ENCODE peak calls at places on chromosomes 11 and 22, in ten cellular contexts. W is IMR-90; J is CD4-positive, CD25-positive, alpha-beta regulatory T cell; V is heart right ventricle; P is thoracic aorta; M is left lung; U is colonic mucosa; B is heart left ventricle; R is neural progenitor cell; D is uterus. H is an unnamed sample. For H3K4me1 and H3K27me3, the result is how much of the 10 kb centered on the place peaks cover.

GRCh38 chr11:35272391-35272821 is 133.4 kb downstream of the CD44 start:
- DNase-seq in P (no peak), V (no peak), W (no peak), M (no peak), B (no peak), R (no peak), D (no peak), J (peak), U (no peak), H (no peak)

GRCh38 chr22:49865156-49865555 is 11.5 kb downstream of the ZBED4 start:
- DNase-seq in P (no peak), D (no peak), U (no peak), R (no peak), M (no peak), J (no peak), V (no peak), B (no peak), W (no peak), H (no peak)

GRCh38 chr22:26235792-26236191 is 66.5 kb downstream of the SEZ6L start:
- DNase-seq in P (no peak), U (no peak), R (no peak), V (no peak), J (no peak), W (no peak), D (no peak), B (no peak), M (no peak), H (no peak)

GRCh38 chr11:41222236-41222635 is 237.2 kb downstream of the LRRC4C start:
- DNase-seq in J (no peak), R (no peak), W (no peak), U (no peak), D (no peak), P (no peak), V (no peak), M (no peak), B (no peak), H (no peak)

GRCh38 chr11:99960536-99960935 is 726.6 kb upstream of the ARHGAP42 start:
- DNase-seq in B (no peak), R (no peak), D (no peak), V (no peak), W (no peak), P (no peak), U (no peak), M (no peak), J (no peak), H (no peak)

GRCh38 chr11:43947003-43947500 is 4.6 kb downstream of the C11orf96 start:
- DNase-seq in B (no peak), U (no peak), M (no peak), W (peak), V (peak), J (no peak), P (no peak), R (peak), D (peak), H (no peak)

GRCh38 chr11:118443590-118444218 is 7.4 kb downstream of the KMT2A start:
- DNase-seq in W (no peak), V (no peak), J (no peak), B (no peak), U (no peak), M (no peak), R (no peak), D (no peak), P (no peak), H (no peak)

GRCh38 chr11:26187639-26188038 is 144.3 kb upstream of the ANO3 start:
- DNase-seq in P (no peak), D (no peak), B (no peak), M (no peak), V (no peak), U (no peak), J (no peak), W (peak), R (no peak), H (no peak)

GRCh38 chr22:46830001-46830715 is 67.7 kb downstream of the TBC1D22A start:
- DNase-seq in M (no peak), D (no peak), P (no peak), W (peak), V (peak), B (peak), J (no peak), U (no peak), R (no peak), H (peak)

GRCh38 chr11:3972431-3972830 is 117.0 kb downstream of the STIM1 start:
- DNase-seq in B (no peak), V (no peak), J (no peak), W (no peak), M (no peak), P (no peak), U (no peak), R (no peak), D (no peak), H (no peak)

GRCh38 chr11:131372243-131372930 is 2.0 kb downstream of the NTM start:
- DNase-seq in B (no peak), R (no peak), W (no peak), M (no peak), D (no peak), P (no peak), V (no peak), J (no peak), U (no peak), H (no peak)

GRCh38 chr11:62612366-62613274 is at the start of the genes EML3 and ROM1:
- DNase-seq in W (peak), B (peak), R (peak), M (peak), J (peak), V (peak), U (peak), D (peak), P (peak), H (peak)

GRCh38 chr11:126405906-126406305 is 50.4 kb downstream of the ST3GAL4 start:
- DNase-seq in M (no peak), B (no peak), W (no peak), R (no peak), J (no peak), P (no peak), U (peak), V (no peak), D (no peak), H (no peak)

GRCh38 chr11:61725632-61726280 is 26.7 kb upstream of the MYRF start:
- DNase-seq in R (no peak), V (no peak), D (no peak), B (no peak), M (no peak), J (no peak), P (no peak), U (no peak), W (peak), H (no peak)

GRCh38 chr11:24932110-24933000 is 435.5 kb downstream of the LUZP2 start:
- DNase-seq in R (no peak), B (no peak), U (peak), P (no peak), J (no peak), D (no peak), M (no peak), W (no peak), V (no peak), H (no peak)

GRCh38 chr11:45816614-45817013 is 11.7 kb downstream of the SLC35C1 start:
- DNase-seq in M (no peak), B (no peak), P (no peak), J (no peak), U (no peak), D (no peak), W (no peak), V (no peak), R (peak), H (peak)

GRCh38 chr11:23023319-23023718 is 163.0 kb upstream of the CCDC179 start:
- DNase-seq in R (no peak), J (no peak), V (no peak), B (no peak), D (no peak), U (no peak), P (no peak), W (peak), M (no peak), H (no peak)

GRCh38 chr22:29469755-29470154 is 10.3 kb upstream of the NEFH start:
- DNase-seq in B (no peak), W (no peak), U (no peak), V (no peak), P (no peak), M (peak), J (no peak), D (no peak), R (peak), H (no peak)

GRCh38 chr11:69636870-69637600 is 3.9 kb upstream of the CCND1 start:
- DNase-seq in U (peak), M (no peak), J (no peak), D (no peak), B (no peak), V (no peak), W (no peak), R (no peak), P (no peak), H (no peak)

GRCh38 chr11:18225906-18226305 is 10.7 kb downstream of the SAA4 start:
- DNase-seq in D (no peak), B (no peak), P (no peak), V (no peak), R (no peak), M (no peak), J (no peak), W (no peak), U (no peak), H (no peak)

GRCh38 chr11:114395776-114396175 is 4.5 kb downstream of the C11orf71 start:
- DNase-seq in D (no peak), V (no peak), B (no peak), W (no peak), M (no peak), P (no peak), U (peak), J (no peak), R (peak), H (no peak)

GRCh38 chr22:27358096-27358870 is 443.3 kb downstream of the MN1 start:
- DNase-seq in R (peak), J (no peak), V (no peak), D (no peak), W (no peak), M (no peak), B (no peak), P (no peak), U (no peak), H (no peak)

GRCh38 chr11:35064114-35064800 is 74.7 kb upstream of the CD44 start:
- DNase-seq in V (no peak), P (no peak), W (peak), M (no peak), R (no peak), U (no peak), B (no peak), D (no peak), J (no peak), H (no peak)

GRCh38 chr22:30920407-30920806 is 48.2 kb downstream of the MORC2 start:
- DNase-seq in W (peak), P (peak), B (peak), V (peak), J (peak), D (peak), R (peak), U (peak), M (peak), H (peak)

GRCh38 chr11:87137711-87138110 is 100.0 kb downstream of the TMEM135 start:
- DNase-seq in R (no peak), W (peak), M (no peak), D (no peak), B (no peak), V (no peak), U (no peak), P (no peak), J (no peak), H (no peak)

GRCh38 chr11:128929991-128930390 is 12.7 kb downstream of the TP53AIP1 start:
- DNase-seq in B (no peak), V (no peak), J (no peak), D (no peak), U (no peak), W (peak), P (no peak), R (no peak), M (no peak), H (no peak)

GRCh38 chr11:76314741-76315090 is 66.2 kb downstream of the THAP12 start:
- DNase-seq in P (no peak), J (no peak), B (no peak), V (no peak), W (peak), U (no peak), R (no peak), M (no peak), D (no peak), H (no peak)

GRCh38 chr22:41367680-41368542 is 13.8 kb upstream of the TEF start:
- DNase-seq in P (no peak), V (peak), U (peak), B (peak), R (peak), D (peak), J (no peak), W (peak), M (peak), H (no peak)

GRCh38 chr11:34278708-34279297 is 79.0 kb downstream of the ABTB2 start:
- DNase-seq in D (no peak), U (no peak), P (no peak), B (no peak), R (no peak), W (no peak), V (no peak), M (no peak), J (no peak), H (no peak)

GRCh38 chr11:13965337-13965736 is 2.8 kb downstream of the SPON1 start:
- DNase-seq in V (no peak), P (no peak), R (peak), M (no peak), W (no peak), B (no peak), J (no peak), D (no peak), U (peak), H (no peak)

GRCh38 chr11:73951797-73952196 is 971 bp downstream of the DNAJB13 start:
- DNase-seq in U (no peak), D (no peak), M (no peak), V (no peak), P (no peak), R (no peak), W (peak), B (no peak), J (no peak), H (no peak)

GRCh38 chr11:9927670-9928069 is 263.8 kb downstream of the SWAP70 start:
- DNase-seq in M (no peak), P (no peak), B (no peak), J (no peak), D (no peak), R (no peak), U (no peak), V (no peak), W (no peak), H (no peak)

DNA sequence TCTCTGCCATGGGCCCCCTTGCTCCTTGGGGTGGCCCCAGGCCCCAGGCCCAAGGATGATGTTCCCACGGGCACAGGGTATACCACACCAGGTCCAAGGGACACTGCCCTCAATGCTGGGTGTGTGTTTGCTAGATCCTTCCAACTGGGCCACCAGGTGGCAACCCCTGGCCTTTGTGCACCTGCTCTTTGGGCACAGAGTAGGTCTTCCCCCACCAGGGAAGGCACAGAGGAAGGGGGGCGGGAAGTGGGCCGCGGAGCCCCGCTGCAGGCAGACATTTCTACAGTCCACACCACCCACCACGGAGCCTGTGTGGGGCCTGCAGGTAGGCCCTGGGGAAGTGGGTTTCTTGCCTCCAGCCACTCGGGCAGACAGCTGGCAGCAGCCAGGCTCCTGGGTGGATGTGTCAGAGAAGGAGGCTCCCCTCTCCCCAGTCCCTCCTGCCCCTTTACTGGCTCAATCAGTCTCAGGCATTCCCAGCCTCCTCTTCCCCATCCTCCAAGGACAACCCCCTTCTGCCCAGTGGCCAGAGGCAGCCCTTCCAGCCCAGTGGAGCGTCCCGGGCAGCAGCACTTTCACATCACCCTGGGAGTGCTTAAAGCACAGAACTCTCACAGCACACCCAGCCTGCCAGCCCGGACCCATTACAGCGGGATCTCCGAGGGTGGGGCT is 21.6 kb downstream of the MAFF start:
- DNase-seq in D (no peak), M (no peak), B (no peak), P (no peak), W (no peak), U (no peak), V (no peak), J (no peak), R (no peak), H (no peak)
- H3K4me1 ChIP-seq in D (under half), M (under half), B (under half), P (under half), W (under half), U (under half), V (under half), J (under half), R (under half), H (under half)

GRCh38 chr11:111540114-111540920 is at the start of gene LAYN:
- DNase-seq in M (peak), W (peak), P (peak), U (peak), V (peak), D (peak), J (peak), R (peak), B (peak), H (peak)
- H3K27me3 ChIP-seq in M (under half), W (under half), P (under half), U (under half), V (under half), D (under half), J (under half), R (half or more), B (under half), H (under half)

GRCh38 chr11:78078218-78079167 is 1.2 kb downstream of the NDUFC2 start:
- DNase-seq in R (peak), U (no peak), D (no peak), P (no peak), W (no peak), J (no peak), M (no peak), V (no peak), B (no peak), H (no peak)
- H3K4me1 ChIP-seq in R (under half), U (under half), D (under half), P (under half), W (under half), J (under half), M (under half), V (half or more), B (under half), H (under half)

DNA sequence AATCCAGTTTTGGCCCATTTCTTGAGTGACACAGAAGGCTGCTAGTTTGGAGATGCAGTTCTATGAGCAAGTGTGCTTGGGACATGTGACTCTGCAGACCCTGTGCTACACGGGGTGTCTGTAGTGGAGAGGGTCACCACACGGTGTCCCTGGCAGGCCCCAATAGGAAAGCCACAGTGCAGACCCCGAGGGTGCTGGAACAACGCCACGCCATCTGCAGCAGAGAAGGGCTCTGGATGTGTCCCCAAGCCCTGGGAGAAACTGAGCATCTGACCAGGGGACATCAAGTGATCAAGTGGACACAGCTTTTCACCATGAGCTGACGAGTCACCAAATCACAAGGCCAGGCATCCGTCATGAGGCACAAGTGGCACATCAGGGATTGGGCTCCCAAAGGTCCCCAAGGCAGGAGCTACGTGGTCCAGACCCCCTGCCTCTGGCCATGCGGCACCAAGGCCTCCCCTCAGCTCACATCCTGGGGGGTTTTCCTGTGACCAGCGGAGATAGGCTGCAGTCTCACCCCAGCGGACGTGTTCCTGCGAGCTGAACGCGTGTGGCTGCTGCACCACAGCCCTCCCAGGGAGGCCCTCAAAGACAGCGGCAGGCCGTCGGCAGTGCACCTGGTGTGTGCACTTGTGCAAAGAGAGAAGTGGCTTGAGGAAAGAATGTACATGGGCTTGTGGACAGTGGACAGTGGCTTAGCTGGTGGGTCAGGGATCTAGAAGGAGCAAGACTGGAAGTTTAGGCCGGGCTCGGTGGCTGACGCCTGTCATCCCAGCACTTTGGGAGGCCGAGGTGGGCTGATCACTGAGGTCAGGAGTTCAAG is 96.7 kb downstream of the RPS6KA4 start:
- DNase-seq in M (no peak), P (no peak), W (no peak), R (no peak), V (no peak), B (no peak), U (no peak), D (no peak), J (no peak), H (no peak)
- H3K27me3 ChIP-seq in M (under half), P (under half), W (under half), R (under half), V (under half), B (under half), U (under half), D (under half), J (under half), H (under half)

GRCh38 chr11:1302461-1303073 is 6.9 kb downstream of the TOLLIP start:
- DNase-seq in R (no peak), P (no peak), B (no peak), W (no peak), J (no peak), U (peak), V (no peak), M (no peak), D (no peak), H (no peak)

GRCh38 chr11:1300569-1301187 is 8.8 kb downstream of the TOLLIP start:
- DNase-seq in M (no peak), W (no peak), J (no peak), V (no peak), B (no peak), D (peak), U (peak), R (no peak), P (no peak), H (no peak)

GRCh38 chr11:1303196-1303821 is 6.1 kb downstream of the TOLLIP start:
- DNase-seq in R (peak), P (no peak), M (no peak), W (no peak), V (no peak), B (no peak), D (peak), J (no peak), U (no peak), H (peak)

GRCh38 chr11:1301220-1302000 is 8.0 kb downstream of the TOLLIP start:
- DNase-seq in M (no peak), V (no peak), R (no peak), W (no peak), B (no peak), J (no peak), U (peak), P (no peak), D (no peak), H (no peak)

DNA sequence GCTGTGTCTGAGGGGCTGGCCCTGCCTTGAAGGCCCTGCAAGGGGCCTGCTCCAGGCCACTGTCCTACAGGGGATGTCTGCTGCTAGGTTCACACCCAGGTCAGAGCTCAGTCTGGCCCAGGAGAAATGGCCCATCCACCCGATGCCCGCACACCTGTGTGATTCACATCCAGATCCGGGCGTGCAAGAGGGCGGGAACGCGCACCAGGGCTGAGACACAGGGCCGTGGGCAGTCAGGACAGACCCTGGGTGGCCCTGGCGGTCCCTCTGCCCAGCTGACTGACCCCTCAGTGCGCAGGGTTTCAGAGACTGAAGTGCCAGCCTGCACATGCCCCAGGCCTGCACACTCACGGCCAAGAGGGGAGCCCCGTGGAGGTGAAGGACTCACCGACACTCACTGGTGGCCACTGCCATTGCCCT is 7.4 kb downstream of the TOLLIP start:
- DNase-seq in W (no peak), J (no peak), V (no peak), U (peak), D (no peak), B (no peak), P (no peak), M (no peak), R (no peak), H (no peak)
- H3K4me1 ChIP-seq in W (under half), J (under half), V (half or more), U (under half), D (under half), B (half or more), P (half or more), M (half or more), R (under half), H (under half)

DNA sequence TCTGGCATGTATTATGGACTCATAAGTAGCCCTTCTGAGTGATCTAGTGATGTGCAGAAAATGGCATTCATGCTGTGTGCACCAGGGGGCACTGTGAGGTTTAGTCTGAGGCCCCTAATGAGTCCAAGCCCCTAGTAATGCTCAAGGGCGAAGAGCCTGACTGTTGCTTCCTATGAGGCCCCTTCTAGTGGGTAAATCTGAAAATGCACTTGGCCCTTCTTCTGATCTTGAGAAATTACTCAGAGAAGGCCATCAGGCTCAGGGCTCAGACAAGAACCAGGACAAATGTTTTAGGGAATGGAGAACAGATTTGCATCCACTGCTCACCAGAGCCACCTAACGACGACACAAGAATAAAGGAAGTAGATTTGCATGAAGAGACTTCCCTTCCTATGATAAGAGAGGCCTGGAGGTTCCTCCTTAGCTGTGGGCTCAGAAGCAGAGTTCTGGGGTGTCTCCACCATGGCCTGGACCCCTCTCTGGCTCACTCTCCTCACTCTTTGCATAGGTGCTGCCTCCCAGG is 75.8 kb downstream of the GGTLC2 start:
- DNase-seq in P (no peak), D (no peak), J (peak), M (no peak), V (no peak), U (peak), B (no peak), W (peak), R (peak), H (peak)
- H3K27me3 ChIP-seq in P (under half), D (under half), J (under half), M (under half), V (under half), U (under half), B (under half), W (under half), R (half or more), H (under half)

H was measured in H1.